ENCODE peak calls at places on chromosomes 6 and 20, in eight cellular contexts. One of them, this sample, is unnamed. For H3K4me1, the result is how much of the 10 kb centered on the place peaks cover.

GRCh38 chr6:13273931-13274706 is 54.2 kb downstream of the TBC1D7 start:
- DNase-seq in cardiac muscle cell: no peak
- DNase-seq in transverse colon: peak
- DNase-seq in pancreas: no peak
- DNase-seq in thoracic aorta: no peak
- DNase-seq in IMR-90: no peak
- DNase-seq in keratinocyte: no peak
- DNase-seq in mammary epithelial cell: no peak
- DNase-seq in this sample: no peak

GRCh38 chr20:40769677-40770285 is 80.7 kb upstream of the MAFB start:
- DNase-seq in keratinocyte: no peak
- DNase-seq in thoracic aorta: no peak
- DNase-seq in transverse colon: no peak
- DNase-seq in pancreas: no peak
- DNase-seq in cardiac muscle cell: no peak
- DNase-seq in IMR-90: no peak
- DNase-seq in mammary epithelial cell: no peak
- DNase-seq in this sample: no peak

GRCh38 chr20:50713677-50714101 is 17.7 kb upstream of the PARD6B start:
- DNase-seq in mammary epithelial cell: no peak
- DNase-seq in transverse colon: no peak
- DNase-seq in IMR-90: peak
- DNase-seq in pancreas: peak
- DNase-seq in cardiac muscle cell: peak
- DNase-seq in thoracic aorta: no peak
- DNase-seq in keratinocyte: no peak
- DNase-seq in this sample: no peak

GRCh38 chr6:119160911-119161310 is 82.4 kb upstream of the FAM184A start:
- DNase-seq in mammary epithelial cell: no peak
- DNase-seq in IMR-90: no peak
- DNase-seq in cardiac muscle cell: no peak
- DNase-seq in keratinocyte: no peak
- DNase-seq in thoracic aorta: no peak
- DNase-seq in pancreas: no peak
- DNase-seq in transverse colon: no peak
- DNase-seq in this sample: no peak

GRCh38 chr6:144931172-144932035 is 646.3 kb downstream of the UTRN start:
- DNase-seq in transverse colon: peak
- DNase-seq in cardiac muscle cell: peak
- DNase-seq in IMR-90: peak
- DNase-seq in keratinocyte: no peak
- DNase-seq in mammary epithelial cell: peak
- DNase-seq in thoracic aorta: no peak
- DNase-seq in pancreas: peak
- DNase-seq in this sample: no peak

GRCh38 chr6:169490830-169491229 is 211.0 kb downstream of the WDR27 start:
- DNase-seq in keratinocyte: no peak
- DNase-seq in IMR-90: peak
- DNase-seq in cardiac muscle cell: peak
- DNase-seq in transverse colon: no peak
- DNase-seq in thoracic aorta: no peak
- DNase-seq in pancreas: no peak
- DNase-seq in mammary epithelial cell: no peak
- DNase-seq in this sample: no peak

GRCh38 chr6:20632696-20633095 is 98.4 kb downstream of the CDKAL1 start:
- DNase-seq in thoracic aorta: no peak
- DNase-seq in transverse colon: no peak
- DNase-seq in cardiac muscle cell: no peak
- DNase-seq in keratinocyte: no peak
- DNase-seq in IMR-90: no peak
- DNase-seq in pancreas: no peak
- DNase-seq in mammary epithelial cell: no peak
- DNase-seq in this sample: no peak

GRCh38 chr20:32333181-32333987 is 24.7 kb upstream of the ASXL1 start:
- DNase-seq in IMR-90: no peak
- DNase-seq in keratinocyte: no peak
- DNase-seq in transverse colon: peak
- DNase-seq in pancreas: no peak
- DNase-seq in cardiac muscle cell: peak
- DNase-seq in thoracic aorta: no peak
- DNase-seq in mammary epithelial cell: no peak
- DNase-seq in this sample: no peak

GRCh38 chr6:35919085-35919826 is 1.6 kb downstream of the SRPK1 start:
- DNase-seq in pancreas: no peak
- DNase-seq in IMR-90: peak
- DNase-seq in transverse colon: no peak
- DNase-seq in cardiac muscle cell: peak
- DNase-seq in thoracic aorta: no peak
- DNase-seq in keratinocyte: no peak
- DNase-seq in mammary epithelial cell: peak
- DNase-seq in this sample: no peak

GRCh38 chr20:54643761-54644160 is 168.4 kb downstream of the DOK5 start:
- DNase-seq in thoracic aorta: no peak
- DNase-seq in keratinocyte: no peak
- DNase-seq in IMR-90: peak
- DNase-seq in pancreas: peak
- DNase-seq in cardiac muscle cell: peak
- DNase-seq in transverse colon: no peak
- DNase-seq in mammary epithelial cell: peak
- DNase-seq in this sample: no peak

GRCh38 chr6:140697585-140697984 is 1323.1 kb upstream of the CITED2 start:
- DNase-seq in cardiac muscle cell: no peak
- DNase-seq in mammary epithelial cell: no peak
- DNase-seq in keratinocyte: no peak
- DNase-seq in transverse colon: no peak
- DNase-seq in thoracic aorta: no peak
- DNase-seq in IMR-90: no peak
- DNase-seq in pancreas: no peak
- DNase-seq in this sample: no peak

GRCh38 chr6:16524380-16524707 is 236.9 kb downstream of the ATXN1 start:
- DNase-seq in IMR-90: peak
- DNase-seq in pancreas: no peak
- DNase-seq in mammary epithelial cell: peak
- DNase-seq in cardiac muscle cell: peak
- DNase-seq in thoracic aorta: no peak
- DNase-seq in keratinocyte: no peak
- DNase-seq in transverse colon: no peak
- DNase-seq in this sample: no peak

GRCh38 chr6:91562955-91563354 is 976.1 kb upstream of the MAP3K7 start:
- DNase-seq in transverse colon: no peak
- DNase-seq in cardiac muscle cell: no peak
- DNase-seq in keratinocyte: no peak
- DNase-seq in thoracic aorta: no peak
- DNase-seq in pancreas: no peak
- DNase-seq in IMR-90: peak
- DNase-seq in mammary epithelial cell: no peak
- DNase-seq in this sample: no peak

GRCh38 chr6:80454197-80454596 is 347.7 kb downstream of the BCKDHB start:
- DNase-seq in pancreas: no peak
- DNase-seq in keratinocyte: peak
- DNase-seq in transverse colon: no peak
- DNase-seq in mammary epithelial cell: peak
- DNase-seq in cardiac muscle cell: peak
- DNase-seq in thoracic aorta: no peak
- DNase-seq in IMR-90: peak
- DNase-seq in this sample: no peak

GRCh38 chr6:24929255-24929654 is 6.5 kb downstream of the RIPOR2 start:
- DNase-seq in mammary epithelial cell: no peak
- DNase-seq in pancreas: no peak
- DNase-seq in cardiac muscle cell: no peak
- DNase-seq in keratinocyte: no peak
- DNase-seq in IMR-90: no peak
- DNase-seq in thoracic aorta: no peak
- DNase-seq in transverse colon: no peak
- DNase-seq in this sample: no peak

GRCh38 chr6:129606664-129607063 is 103.3 kb downstream of the ARHGAP18 start:
- DNase-seq in keratinocyte: no peak
- DNase-seq in transverse colon: no peak
- DNase-seq in IMR-90: peak
- DNase-seq in pancreas: no peak
- DNase-seq in thoracic aorta: no peak
- DNase-seq in cardiac muscle cell: peak
- DNase-seq in mammary epithelial cell: no peak
- DNase-seq in this sample: no peak

GRCh38 chr6:125552819-125553218 is 196.6 kb upstream of the HEY2 start:
- DNase-seq in keratinocyte: no peak
- DNase-seq in cardiac muscle cell: no peak
- DNase-seq in pancreas: no peak
- DNase-seq in IMR-90: no peak
- DNase-seq in mammary epithelial cell: no peak
- DNase-seq in thoracic aorta: no peak
- DNase-seq in transverse colon: no peak
- DNase-seq in this sample: no peak

GRCh38 chr6:125546827-125547226 is 202.6 kb upstream of the HEY2 start:
- DNase-seq in IMR-90: peak
- DNase-seq in mammary epithelial cell: no peak
- DNase-seq in thoracic aorta: no peak
- DNase-seq in cardiac muscle cell: peak
- DNase-seq in transverse colon: no peak
- DNase-seq in pancreas: no peak
- DNase-seq in keratinocyte: no peak
- DNase-seq in this sample: no peak

GRCh38 chr6:125550892-125551291 is 198.5 kb upstream of the HEY2 start:
- DNase-seq in pancreas: no peak
- DNase-seq in cardiac muscle cell: peak
- DNase-seq in keratinocyte: no peak
- DNase-seq in mammary epithelial cell: no peak
- DNase-seq in transverse colon: no peak
- DNase-seq in thoracic aorta: no peak
- DNase-seq in IMR-90: no peak
- DNase-seq in this sample: no peak

GRCh38 chr6:125547320-125547843 is 202.1 kb upstream of the HEY2 start:
- DNase-seq in keratinocyte: no peak
- DNase-seq in cardiac muscle cell: no peak
- DNase-seq in thoracic aorta: no peak
- DNase-seq in mammary epithelial cell: no peak
- DNase-seq in transverse colon: no peak
- DNase-seq in pancreas: no peak
- DNase-seq in IMR-90: no peak
- DNase-seq in this sample: no peak

DNA sequence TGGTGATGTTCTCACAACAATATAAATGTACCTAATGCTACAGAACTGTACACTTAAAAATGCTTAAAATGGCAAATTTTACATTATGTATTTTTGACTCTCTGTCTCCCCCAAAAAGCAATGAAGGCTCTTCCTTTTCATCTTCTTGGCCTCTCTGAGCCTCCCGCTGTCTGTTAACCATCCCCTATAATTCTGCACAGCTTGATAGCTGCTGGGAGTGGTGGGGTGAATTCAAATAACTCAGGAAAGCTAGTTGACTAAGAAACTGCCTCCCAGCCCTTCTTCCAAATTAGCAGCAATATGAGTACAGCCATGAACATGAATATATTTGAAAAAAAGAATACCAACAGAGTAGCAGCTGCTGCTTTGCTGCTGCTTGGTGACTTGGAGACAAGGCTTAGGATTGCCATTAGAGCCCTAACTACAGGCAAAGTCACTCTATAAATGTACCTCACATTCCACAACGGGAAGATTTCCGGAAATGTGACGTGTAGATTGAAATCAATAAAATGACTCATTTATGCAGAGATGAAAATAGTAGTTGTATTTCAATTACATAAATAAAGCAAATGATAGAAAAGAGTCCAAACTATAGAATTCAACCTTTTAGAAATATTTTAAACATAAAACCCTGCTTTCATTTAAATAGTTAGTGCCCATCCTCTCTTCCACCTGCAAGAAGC is 200.1 kb upstream of the HEY2 start:
- DNase-seq in cardiac muscle cell: no peak
- DNase-seq in IMR-90: no peak
- DNase-seq in pancreas: no peak
- DNase-seq in transverse colon: no peak
- DNase-seq in keratinocyte: no peak
- DNase-seq in mammary epithelial cell: no peak
- DNase-seq in thoracic aorta: no peak
- DNase-seq in this sample: no peak
- H3K27ac ChIP-seq in cardiac muscle cell: no peak
- H3K27ac ChIP-seq in IMR-90: no peak
- H3K27ac ChIP-seq in pancreas: no peak
- H3K27ac ChIP-seq in transverse colon: no peak
- H3K27ac ChIP-seq in keratinocyte: no peak
- H3K27ac ChIP-seq in mammary epithelial cell: no peak
- H3K27ac ChIP-seq in thoracic aorta: no peak
- H3K27ac ChIP-seq in this sample: no peak

GRCh38 chr20:36218380-36219064 is 17.8 kb upstream of the AAR2 start:
- DNase-seq in pancreas: no peak
- DNase-seq in thoracic aorta: no peak
- DNase-seq in cardiac muscle cell: no peak
- DNase-seq in keratinocyte: no peak
- DNase-seq in mammary epithelial cell: no peak
- DNase-seq in transverse colon: no peak
- DNase-seq in IMR-90: no peak
- DNase-seq in this sample: no peak

GRCh38 chr20:36215778-36216177 is 20.5 kb upstream of the AAR2 start:
- DNase-seq in pancreas: no peak
- DNase-seq in cardiac muscle cell: no peak
- DNase-seq in transverse colon: no peak
- DNase-seq in keratinocyte: no peak
- DNase-seq in thoracic aorta: no peak
- DNase-seq in mammary epithelial cell: no peak
- DNase-seq in IMR-90: no peak
- DNase-seq in this sample: no peak

GRCh38 chr20:36216314-36217025 is 19.8 kb upstream of the AAR2 start:
- DNase-seq in keratinocyte: no peak
- DNase-seq in thoracic aorta: no peak
- DNase-seq in pancreas: no peak
- DNase-seq in IMR-90: no peak
- DNase-seq in transverse colon: no peak
- DNase-seq in mammary epithelial cell: no peak
- DNase-seq in cardiac muscle cell: no peak
- DNase-seq in this sample: no peak

GRCh38 chr20:36214684-36215256 is 21.5 kb upstream of the AAR2 start:
- DNase-seq in keratinocyte: no peak
- DNase-seq in IMR-90: peak
- DNase-seq in transverse colon: no peak
- DNase-seq in mammary epithelial cell: peak
- DNase-seq in thoracic aorta: no peak
- DNase-seq in pancreas: no peak
- DNase-seq in cardiac muscle cell: peak
- DNase-seq in this sample: no peak

GRCh38 chr20:36217226-36217625 is 19.1 kb upstream of the AAR2 start:
- DNase-seq in mammary epithelial cell: no peak
- DNase-seq in IMR-90: no peak
- DNase-seq in keratinocyte: no peak
- DNase-seq in transverse colon: no peak
- DNase-seq in thoracic aorta: no peak
- DNase-seq in cardiac muscle cell: no peak
- DNase-seq in pancreas: no peak
- DNase-seq in this sample: no peak
- H3K4me1 ChIP-seq in mammary epithelial cell: under half
- H3K4me1 ChIP-seq in IMR-90: under half
- H3K4me1 ChIP-seq in keratinocyte: under half
- H3K4me1 ChIP-seq in transverse colon: under half
- H3K4me1 ChIP-seq in thoracic aorta: under half
- H3K4me1 ChIP-seq in cardiac muscle cell: under half
- H3K4me1 ChIP-seq in pancreas: under half
- H3K4me1 ChIP-seq in this sample: under half

GRCh38 chr6:125659887-125660286 is 89.5 kb upstream of the HEY2 start:
- DNase-seq in keratinocyte: no peak
- DNase-seq in cardiac muscle cell: no peak
- DNase-seq in mammary epithelial cell: no peak
- DNase-seq in pancreas: no peak
- DNase-seq in IMR-90: no peak
- DNase-seq in transverse colon: no peak
- DNase-seq in thoracic aorta: no peak
- DNase-seq in this sample: no peak
- TF ChIP-seq CTCF in keratinocyte: no peak
- TF ChIP-seq CTCF in cardiac muscle cell: no peak
- TF ChIP-seq CTCF in mammary epithelial cell: no peak
- TF ChIP-seq CTCF in pancreas: no peak
- TF ChIP-seq CTCF in IMR-90: no peak
- TF ChIP-seq CTCF in transverse colon: no peak
- TF ChIP-seq CTCF in thoracic aorta: no peak
- TF ChIP-seq CTCF in this sample: no peak

GRCh38 chr6:52305948-52306767 is 21.6 kb upstream of the MCM3 start:
- DNase-seq in thoracic aorta: no peak
- DNase-seq in mammary epithelial cell: no peak
- DNase-seq in transverse colon: no peak
- DNase-seq in cardiac muscle cell: no peak
- DNase-seq in keratinocyte: no peak
- DNase-seq in pancreas: no peak
- DNase-seq in IMR-90: no peak
- DNase-seq in this sample: no peak
- H3K27ac ChIP-seq in thoracic aorta: peak
- H3K27ac ChIP-seq in mammary epithelial cell: no peak
- H3K27ac ChIP-seq in transverse colon: peak
- H3K27ac ChIP-seq in cardiac muscle cell: no peak
- H3K27ac ChIP-seq in keratinocyte: no peak
- H3K27ac ChIP-seq in pancreas: no peak
- H3K27ac ChIP-seq in IMR-90: no peak
- H3K27ac ChIP-seq in this sample: peak

This sample was measured in suprapubic skin.